ENCODE peak calls at places on chromosomes 7 and 10, in six cellular contexts. D, T, X, R, Q and P are unnamed samples.

GRCh38 chr10:109831846-109832245 is 91.5 kb downstream of the XPNPEP1 start:
- ATAC-seq in D (no peak), T (no peak), X (no peak), R (no peak), Q (no peak), P (no peak)

GRCh38 chr10:59222788-59223187 is 46.3 kb downstream of the PHYHIPL start:
- ATAC-seq in D (no peak), T (no peak), X (no peak), R (no peak), Q (no peak), P (no peak)

GRCh38 chr10:109529258-109529657 is 394.1 kb downstream of the XPNPEP1 start:
- ATAC-seq in D (no peak), T (no peak), X (no peak), R (no peak), Q (no peak), P (no peak)

GRCh38 chr10:33602278-33602677 is 267.8 kb upstream of the NRP1 start:
- ATAC-seq in D (no peak), T (no peak), X (no peak), R (no peak), Q (no peak), P (no peak)

GRCh38 chr10:124101351-124101750 is 8.0 kb upstream of the CHST15 start:
- ATAC-seq in D (no peak), T (no peak), X (no peak), R (no peak), Q (no peak), P (no peak)

GRCh38 chr10:718143-718700 is 28.8 kb upstream of the DIP2C start:
- ATAC-seq in D (no peak), T (no peak), X (no peak), R (no peak), Q (no peak), P (no peak)

GRCh38 chr7:127768241-127768640 is 116.2 kb downstream of the SND1 start:
- ATAC-seq in D (no peak), T (no peak), X (no peak), R (no peak), Q (no peak), P (no peak)

GRCh38 chr10:7218974-7219373 is 191.9 kb downstream of the SFMBT2 start:
- ATAC-seq in D (no peak), T (no peak), X (no peak), R (no peak), Q (no peak), P (peak; percentile 71)

GRCh38 chr7:157011333-157012112 is 1.1 kb upstream of the MNX1 start:
- ATAC-seq in D (no peak), T (no peak), X (no peak), R (no peak), Q (no peak), P (no peak)

GRCh38 chr10:72175166-72175565 is 40.6 kb upstream of the ANAPC16 start:
- ATAC-seq in D (no peak), T (no peak), X (no peak), R (no peak), Q (no peak), P (no peak)

GRCh38 chr10:80461208-80462183 is 7.4 kb downstream of the TSPAN14 start:
- ATAC-seq in D (no peak), T (peak; percentile 3), X (peak; percentile 64), R (peak; percentile 1), Q (no peak), P (peak; percentile 60)

GRCh38 chr10:114389429-114389828 is 14.9 kb downstream of the AFAP1L2 start:
- ATAC-seq in D (no peak), T (no peak), X (peak; percentile 40), R (no peak), Q (no peak), P (peak; percentile 42)

GRCh38 chr10:126758867-126759266 is 88.4 kb upstream of the C10orf90 start:
- ATAC-seq in D (no peak), T (no peak), X (no peak), R (no peak), Q (no peak), P (no peak)

GRCh38 chr7:150981644-150982043 is 3.5 kb upstream of the KCNH2 start:
- ATAC-seq in D (no peak), T (no peak), X (no peak), R (no peak), Q (no peak), P (no peak)

GRCh38 chr7:24898691-24899090 is 81.3 kb downstream of the OSBPL3 start:
- ATAC-seq in D (no peak), T (no peak), X (no peak), R (no peak), Q (peak; percentile 77), P (no peak)

DNA sequence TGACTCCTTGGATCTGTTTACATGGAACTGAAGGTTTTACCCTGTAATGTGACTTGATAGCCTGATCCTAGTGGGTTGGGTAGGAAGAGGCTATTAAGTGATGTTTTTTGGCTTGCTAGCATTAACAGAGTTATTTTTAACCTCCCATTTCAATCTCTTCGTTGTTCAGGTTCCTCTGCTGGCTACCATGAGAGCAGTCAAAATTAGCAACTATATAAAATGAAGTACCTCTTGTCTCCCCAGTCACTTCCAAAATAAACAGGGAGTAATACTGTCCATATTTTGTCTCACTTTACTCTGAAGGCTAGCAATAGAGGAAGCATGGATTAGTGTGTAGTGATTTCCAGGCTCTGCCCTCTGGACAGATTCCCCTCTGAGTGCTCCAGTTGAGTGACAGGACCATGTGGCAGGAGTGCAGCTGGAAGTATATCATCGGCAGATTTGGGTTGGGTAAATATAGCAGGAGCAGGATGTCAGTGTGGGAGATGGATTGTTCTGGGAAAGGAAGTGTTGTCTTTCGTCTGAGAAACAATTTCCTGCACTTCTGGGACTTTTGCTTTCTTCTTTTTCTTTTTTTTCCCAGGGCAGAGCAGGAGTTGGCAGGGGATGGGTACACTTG is 35.2 kb downstream of the GBF1 start:
- ATAC-seq in D (no peak), T (peak; percentile 41), X (peak; percentile 58), R (peak; percentile 65), Q (no peak), P (no peak)
- H3K4me1 ChIP-seq in D (peaks cover 21% of the 10 kb centered on the region), T (peaks cover 2% of the 10 kb centered on the region), X (no peaks in the 10 kb centered on the region), R (peaks cover 38% of the 10 kb centered on the region), Q (peaks cover 34% of the 10 kb centered on the region), P (peaks cover 30% of the 10 kb centered on the region)

DNA sequence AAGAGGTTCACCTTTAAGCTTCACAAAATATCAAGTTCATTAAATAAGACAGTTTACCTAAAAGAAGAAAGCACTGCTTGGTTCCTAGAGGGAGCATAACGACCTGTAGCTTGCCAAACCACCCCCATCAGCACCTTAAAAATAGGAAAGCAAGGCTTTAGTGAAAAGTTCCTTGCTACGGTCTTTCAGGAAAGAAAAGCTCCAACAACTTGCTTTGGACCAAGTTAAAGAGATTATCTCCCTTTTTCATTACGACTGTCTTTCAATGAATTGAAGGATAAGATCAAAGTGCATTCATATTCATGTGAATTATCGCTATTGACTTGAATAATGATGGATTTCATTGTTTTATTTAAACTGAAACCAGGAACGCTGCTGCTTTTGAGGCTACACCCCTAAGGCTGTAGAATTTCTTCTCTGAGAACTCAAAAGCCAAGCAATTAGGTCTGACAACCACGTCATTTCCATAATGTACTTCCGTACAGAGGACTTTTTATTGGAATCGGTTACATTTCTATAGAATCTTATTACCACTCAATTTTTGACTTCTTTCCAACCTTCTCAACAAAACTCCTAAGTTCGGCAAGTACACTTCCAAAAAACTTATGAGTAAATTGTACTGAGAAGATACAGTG is 6.9 kb upstream of the SPAG6 start:
- ATAC-seq in D (no peak), T (no peak), X (no peak), R (no peak), Q (no peak), P (no peak)
- H3K4me1 ChIP-seq in D (peaks cover 35% of the 10 kb centered on the region), T (peaks cover 25% of the 10 kb centered on the region), X (no peaks in the 10 kb centered on the region), R (peaks cover 48% of the 10 kb centered on the region), Q (peaks cover 62% of the 10 kb centered on the region), P (peaks cover 50% of the 10 kb centered on the region)

GRCh38 chr10:68121020-68121743 is 11.9 kb downstream of the MYPN start:
- ATAC-seq in D (no peak), T (no peak), X (no peak), R (no peak), Q (no peak), P (no peak)

GRCh38 chr10:68125770-68126169 is 16.5 kb downstream of the MYPN start:
- ATAC-seq in D (no peak), T (peak; percentile 66), X (peak; percentile 70), R (no peak), Q (no peak), P (no peak)

GRCh38 chr10:68127995-68128394 is 18.7 kb downstream of the MYPN start:
- ATAC-seq in D (no peak), T (no peak), X (no peak), R (no peak), Q (no peak), P (no peak)

GRCh38 chr10:68121862-68122261 is 12.6 kb downstream of the MYPN start:
- ATAC-seq in D (no peak), T (peak; percentile 28), X (no peak), R (no peak), Q (no peak), P (peak; percentile 50)

DNA sequence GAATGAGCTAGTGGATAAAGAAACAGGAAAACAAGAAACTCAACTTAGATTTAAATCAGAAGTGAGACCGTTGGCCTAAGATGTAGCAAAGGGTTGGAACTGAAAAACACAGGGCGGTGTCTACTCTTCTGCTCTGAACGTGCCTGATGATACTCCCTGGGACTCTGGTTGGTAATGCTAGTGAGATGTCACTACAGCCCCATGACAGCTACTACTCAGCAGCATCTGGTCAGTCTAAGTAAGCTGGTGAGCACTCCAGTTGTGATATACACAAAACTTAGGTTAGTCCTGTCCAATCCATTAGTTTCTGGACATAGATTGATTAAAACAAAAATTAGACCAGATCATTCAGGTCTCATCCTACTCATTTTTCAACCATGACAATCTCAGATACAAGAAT is 15.4 kb downstream of the MYPN start:
- ATAC-seq in D (no peak), T (no peak), X (no peak), R (no peak), Q (no peak), P (no peak)
- H3K4me1 ChIP-seq in D (no peaks in the 10 kb centered on the region), T (no peaks in the 10 kb centered on the region), X (no peaks in the 10 kb centered on the region), R (no peaks in the 10 kb centered on the region), Q (no peaks in the 10 kb centered on the region), P (no peaks in the 10 kb centered on the region)

GRCh38 chr10:102243304-102243703 is 2.0 kb upstream of the PITX3 start:
- ATAC-seq in D (no peak), T (no peak), X (no peak), R (no peak), Q (no peak), P (no peak)
- H3K4me1 ChIP-seq in D (peaks cover 41% of the 10 kb centered on the region), T (peaks cover 43% of the 10 kb centered on the region), X (no peaks in the 10 kb centered on the region), R (peaks cover 51% of the 10 kb centered on the region), Q (peaks cover 49% of the 10 kb centered on the region), P (peaks cover 24% of the 10 kb centered on the region)